ENCODE peak calls at places on chromosomes 13 and 19, in four cellular contexts. B is lower leg skin, S is IMR-90, N is choroid plexus epithelial cell. V is an unnamed sample.

GRCh38 chr19:8438236-8438635 is 6.5 kb upstream of the HNRNPM start:
- DNase-seq in N (no peak), S (no peak), B (no peak), V (no peak)

GRCh38 chr13:114225610-114226009 is 9.1 kb upstream of the CDC16 start:
- DNase-seq in N (no peak), B (no peak), S (no peak), V (no peak)

GRCh38 chr19:56612737-56613136 is 17.6 kb downstream of the ZNF71 start:
- DNase-seq in B (no peak), N (no peak), S (no peak), V (no peak)

GRCh38 chr19:18478545-18479311 is 40.8 kb upstream of the ISYNA1 start:
- DNase-seq in B (peak), N (peak), S (peak), V (peak)

GRCh38 chr19:4068058-4068966 is 1.6 kb upstream of the ZBTB7A start:
- DNase-seq in N (no peak), B (no peak), S (no peak), V (no peak)

GRCh38 chr13:111114362-111115050 is 604 bp upstream of the ARHGEF7 start:
- DNase-seq in B (peak), S (peak), N (peak), V (peak)

GRCh38 chr19:15072930-15073647 is 8.9 kb upstream of the OR1I1 start:
- DNase-seq in N (no peak), S (no peak), B (no peak), V (peak)

GRCh38 chr19:17183858-17184271 is 31.3 kb upstream of the USE1 start:
- DNase-seq in B (no peak), N (no peak), S (no peak), V (no peak)

GRCh38 chr19:57771417-57771816 is 1.9 kb downstream of the ZNF586 start:
- DNase-seq in N (no peak), B (no peak), S (no peak), V (no peak)

GRCh38 chr13:41383400-41383799 is 72.3 kb downstream of the NAA16 start:
- DNase-seq in B (no peak), S (peak), N (peak), V (no peak)

GRCh38 chr19:15251749-15252397 is 19.6 kb upstream of the EPHX3 start:
- DNase-seq in B (peak), S (peak), N (peak), V (peak)

GRCh38 chr13:44648392-44649117 is 72.4 kb upstream of the TSC22D1 start:
- DNase-seq in S (no peak), N (peak), B (no peak), V (peak)

GRCh38 chr13:109782066-109782822 is 4.1 kb downstream of the IRS2 start:
- DNase-seq in B (no peak), N (no peak), S (no peak), V (no peak)

GRCh38 chr13:106381083-106381482 is 154.4 kb downstream of the EFNB2 start:
- DNase-seq in N (peak), B (no peak), S (peak), V (no peak)

GRCh38 chr19:1067341-1068103 is 555 bp downstream of the ARHGAP45 start:
- DNase-seq in N (no peak), B (no peak), S (no peak), V (no peak)

GRCh38 chr19:12953456-12954149 is 3.4 kb downstream of the GADD45GIP1 start:
- DNase-seq in S (no peak), B (no peak), N (no peak), V (no peak)

GRCh38 chr19:1618157-1619093 is 13.2 kb upstream of the UQCR11 start:
- DNase-seq in N (peak), S (no peak), B (no peak), V (peak)

GRCh38 chr13:106133025-106133424 is 402.4 kb downstream of the EFNB2 start:
- DNase-seq in S (peak), N (peak), B (no peak), V (peak)

GRCh38 chr13:99386495-99386894 is 79.3 kb upstream of the GPR183 start:
- DNase-seq in N (no peak), B (peak), S (no peak), V (no peak)

GRCh38 chr19:48896191-48896720 is 2.3 kb downstream of the TULP2 start:
- DNase-seq in B (peak), S (no peak), N (peak), V (no peak)

GRCh38 chr13:36981156-36981743 is 17.9 kb downstream of the ALG5 start:
- DNase-seq in B (no peak), S (peak), N (peak), V (peak)

GRCh38 chr13:111610077-111610476 is 289.6 kb downstream of the TEX29 start:
- DNase-seq in S (no peak), B (no peak), N (no peak), V (no peak)

GRCh38 chr19:50921391-50922315 is 10.5 kb upstream of the KLK4 start:
- DNase-seq in B (no peak), N (peak), S (no peak), V (no peak)

GRCh38 chr19:4140237-4140711 is 13.2 kb upstream of the CREB3L3 start:
- DNase-seq in N (peak), B (no peak), S (peak), V (peak)

GRCh38 chr13:44833626-44834025 is 155.6 kb downstream of the NUFIP1 start:
- DNase-seq in S (no peak), N (no peak), B (no peak), V (no peak)

GRCh38 chr13:90683711-90684131 is 663.8 kb upstream of the MIR17HG start:
- DNase-seq in S (peak), N (no peak), B (no peak), V (no peak)

GRCh38 chr13:113299951-113300350 is 2.9 kb downstream of the LAMP1 start:
- DNase-seq in N (no peak), B (no peak), S (no peak), V (no peak)

GRCh38 chr19:11152318-11153062 is 3.1 kb downstream of the SPC24 start:
- DNase-seq in S (peak), B (peak), N (peak), V (peak)

GRCh38 chr13:20495087-20496023 is 30.3 kb downstream of the CRYL1 start:
- DNase-seq in B (peak), N (peak), S (peak), V (peak)

GRCh38 chr19:20182232-20182785 is 15.3 kb downstream of the ZNF486 start:
- DNase-seq in S (no peak), B (no peak), N (no peak), V (no peak)

GRCh38 chr13:64239372-64239771 is 2823.7 kb upstream of the PCDH20 start:
- DNase-seq in S (peak), N (peak), B (no peak), V (peak)

GRCh38 chr13:33352023-33352422 is 66.5 kb upstream of the STARD13 start:
- DNase-seq in N (no peak), B (no peak), S (no peak), V (no peak)

GRCh38 chr13:44803390-44803789 is 185.9 kb downstream of the NUFIP1 start:
- DNase-seq in S (no peak), B (no peak), N (no peak), V (no peak)

GRCh38 chr13:79995334-79995733 is 345.6 kb downstream of the SPRY2 start:
- DNase-seq in N (peak), B (no peak), S (peak), V (peak)

GRCh38 chr13:79799466-79799865 is 318.5 kb downstream of the NDFIP2 start:
- DNase-seq in N (no peak), S (no peak), B (no peak), V (no peak)

GRCh38 chr19:1154731-1155351 is 19.2 kb downstream of the SBNO2 start:
- DNase-seq in S (peak), B (peak), N (peak), V (peak)

GRCh38 chr19:13132471-13133166 is 14.6 kb downstream of the NACC1 start:
- DNase-seq in S (peak), N (peak), B (no peak), V (no peak)

GRCh38 chr13:46143239-46143701 is 38.4 kb upstream of the CPB2 start:
- DNase-seq in B (no peak), S (no peak), N (no peak), V (peak)

GRCh38 chr13:46145950-46146349 is 36.0 kb downstream of the LCP1 start:
- DNase-seq in N (no peak), S (no peak), B (no peak), V (no peak)

GRCh38 chr13:46150134-46150693 is 31.8 kb downstream of the LCP1 start:
- DNase-seq in B (no peak), N (no peak), S (no peak), V (no peak)

GRCh38 chr13:46149272-46150133 is 32.5 kb downstream of the LCP1 start:
- DNase-seq in B (no peak), N (peak), S (peak), V (peak)

DNA sequence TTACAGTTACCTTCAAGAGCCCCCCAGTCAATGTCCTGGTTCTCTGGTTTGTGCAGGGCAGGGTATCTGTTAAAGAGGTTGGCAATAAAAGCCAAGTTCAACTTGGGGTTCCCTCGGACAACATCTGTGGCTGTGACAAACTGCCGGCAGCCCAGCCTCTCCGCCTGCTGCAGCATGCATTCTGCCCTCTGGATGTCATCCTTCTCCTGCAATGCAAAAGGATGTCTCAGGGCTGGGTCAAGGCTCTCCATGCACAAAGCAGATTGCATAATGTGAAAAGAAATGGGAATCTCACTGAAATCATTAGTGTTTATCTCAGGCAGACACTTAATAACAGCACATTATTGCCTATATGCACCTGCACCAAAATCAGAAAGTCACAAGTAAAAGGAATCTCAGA is 35.1 kb downstream of the LCP1 start:
- DNase-seq in N (peak), B (no peak), S (no peak), V (peak)
- TF ChIP-seq CTCF in N (peak), B (no peak), S (no peak), V (peak)

GRCh38 chr13:60016229-60016628 is 147.5 kb downstream of the DIAPH3 start:
- DNase-seq in N (no peak), S (no peak), B (peak), V (peak)
- H3K4me3 ChIP-seq in N (no peak), S (no peak), B (no peak), V (no peak)

DNA sequence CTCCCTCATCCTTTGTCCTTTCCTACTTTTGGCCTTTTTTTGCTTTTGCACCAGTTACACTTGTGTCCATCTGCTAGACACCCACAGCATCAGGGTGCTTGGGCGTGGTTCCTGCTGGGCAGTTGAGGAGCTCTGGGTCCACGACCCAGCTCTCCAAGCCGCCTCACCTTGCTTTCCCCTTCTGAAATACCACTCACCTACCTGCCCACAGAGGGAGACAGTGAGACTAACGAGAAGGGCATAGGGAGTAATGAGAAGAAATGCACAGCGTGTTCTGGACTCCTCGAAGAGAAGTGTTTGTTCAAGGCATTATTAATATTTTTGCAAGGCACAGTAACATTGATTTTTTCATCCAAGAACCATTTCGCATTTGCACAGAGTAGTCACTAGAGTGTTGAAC is 92.9 kb downstream of the DNAJC15 start:
- DNase-seq in S (no peak), N (no peak), B (no peak), V (no peak)
- TF ChIP-seq CTCF in S (no peak), N (peak), B (no peak), V (peak)

GRCh38 chr13:26050568-26051230 is 1.1 kb downstream of the SHISA2 start:
- DNase-seq in S (no peak), N (peak), B (no peak), V (peak)
- H3K4me3 ChIP-seq in S (no peak), N (peak), B (no peak), V (no peak)

V was measured in epithelial cell of esophagus.